ENCODE peak calls at places on chromosomes 11 and 22, in eight cellular contexts. One of them, this sample, is unnamed.

GRCh38 chr11:97722065-97722464 is 1298.7 kb upstream of the CNTN5 start:
- DNase-seq in BJ: no peak
- DNase-seq in NCI-H1092 treated with DMSO at 0.1 percent for 48 hours: no peak
- DNase-seq in Kasumi-1: no peak
- DNase-seq in ELF-1: no peak
- DNase-seq in activated gamma-delta T cell treated with Interleukin-2 at 50 U/mL for 16 hours: no peak
- DNase-seq in activated T-cell treated with anti-CD3 and anti-CD28 coated beads, Interleukin-2, amount 50 U/mL, for 72 hours: no peak
- DNase-seq in NCI-H774: no peak
- DNase-seq in this sample: no peak

GRCh38 chr22:17090550-17090949 is 5.8 kb downstream of the IL17RA start:
- DNase-seq in BJ: no peak
- DNase-seq in NCI-H1092 treated with DMSO at 0.1 percent for 48 hours: no peak
- DNase-seq in Kasumi-1: no peak
- DNase-seq in ELF-1: no peak
- DNase-seq in activated gamma-delta T cell treated with Interleukin-2 at 50 U/mL for 16 hours: no peak
- DNase-seq in activated T-cell treated with anti-CD3 and anti-CD28 coated beads, Interleukin-2, amount 50 U/mL, for 72 hours: no peak
- DNase-seq in NCI-H774: no peak
- DNase-seq in this sample: no peak

GRCh38 chr22:32539631-32540449 is 65.2 kb downstream of the FBXO7 start:
- DNase-seq in BJ: no peak
- DNase-seq in NCI-H1092 treated with DMSO at 0.1 percent for 48 hours: no peak
- DNase-seq in Kasumi-1: no peak
- DNase-seq in ELF-1: peak; percentile 77
- DNase-seq in activated gamma-delta T cell treated with Interleukin-2 at 50 U/mL for 16 hours: no peak
- DNase-seq in activated T-cell treated with anti-CD3 and anti-CD28 coated beads, Interleukin-2, amount 50 U/mL, for 72 hours: no peak
- DNase-seq in NCI-H774: no peak
- DNase-seq in this sample: peak; percentile 21

GRCh38 chr11:134915212-134915611 is 503.2 kb upstream of the B3GAT1 start:
- DNase-seq in BJ: no peak
- DNase-seq in NCI-H1092 treated with DMSO at 0.1 percent for 48 hours: peak; percentile 50
- DNase-seq in Kasumi-1: no peak
- DNase-seq in ELF-1: no peak
- DNase-seq in activated gamma-delta T cell treated with Interleukin-2 at 50 U/mL for 16 hours: no peak
- DNase-seq in activated T-cell treated with anti-CD3 and anti-CD28 coated beads, Interleukin-2, amount 50 U/mL, for 72 hours: no peak
- DNase-seq in NCI-H774: no peak
- DNase-seq in this sample: no peak

GRCh38 chr11:7931168-7931567 is at the start of gene OR10A6:
- DNase-seq in BJ: no peak
- DNase-seq in NCI-H1092 treated with DMSO at 0.1 percent for 48 hours: no peak
- DNase-seq in Kasumi-1: no peak
- DNase-seq in ELF-1: no peak
- DNase-seq in activated gamma-delta T cell treated with Interleukin-2 at 50 U/mL for 16 hours: no peak
- DNase-seq in activated T-cell treated with anti-CD3 and anti-CD28 coated beads, Interleukin-2, amount 50 U/mL, for 72 hours: no peak
- DNase-seq in NCI-H774: no peak
- DNase-seq in this sample: no peak

GRCh38 chr11:114291847-114292680 is 4.1 kb upstream of the NNMT start:
- DNase-seq in BJ: peak; percentile 41
- DNase-seq in NCI-H1092 treated with DMSO at 0.1 percent for 48 hours: no peak
- DNase-seq in Kasumi-1: no peak
- DNase-seq in ELF-1: no peak
- DNase-seq in activated gamma-delta T cell treated with Interleukin-2 at 50 U/mL for 16 hours: no peak
- DNase-seq in activated T-cell treated with anti-CD3 and anti-CD28 coated beads, Interleukin-2, amount 50 U/mL, for 72 hours: no peak
- DNase-seq in NCI-H774: no peak
- DNase-seq in this sample: no peak

GRCh38 chr11:32705309-32706033 is 89.0 kb downstream of the CCDC73 start:
- DNase-seq in BJ: no peak
- DNase-seq in NCI-H1092 treated with DMSO at 0.1 percent for 48 hours: no peak
- DNase-seq in Kasumi-1: no peak
- DNase-seq in ELF-1: no peak
- DNase-seq in activated gamma-delta T cell treated with Interleukin-2 at 50 U/mL for 16 hours: no peak
- DNase-seq in activated T-cell treated with anti-CD3 and anti-CD28 coated beads, Interleukin-2, amount 50 U/mL, for 72 hours: no peak
- DNase-seq in NCI-H774: no peak
- DNase-seq in this sample: no peak

GRCh38 chr22:30268331-30268730 is 1.7 kb upstream of the OSM start:
- DNase-seq in BJ: no peak
- DNase-seq in NCI-H1092 treated with DMSO at 0.1 percent for 48 hours: no peak
- DNase-seq in Kasumi-1: no peak
- DNase-seq in ELF-1: no peak
- DNase-seq in activated gamma-delta T cell treated with Interleukin-2 at 50 U/mL for 16 hours: no peak
- DNase-seq in activated T-cell treated with anti-CD3 and anti-CD28 coated beads, Interleukin-2, amount 50 U/mL, for 72 hours: no peak
- DNase-seq in NCI-H774: no peak
- DNase-seq in this sample: no peak